ENCODE peak calls at places on chromosomes 7 and 10, in seven cellular contexts. E, W, P, L, T, G and F are unnamed samples.

GRCh38 chr10:22426653-22427052 is 81.4 kb downstream of the SPAG6 start:
- DNase-seq in E (no peak), W (no peak), P (no peak), L (no peak), T (no peak), G (no peak), F (no peak)

GRCh38 chr10:18713077-18713476 is 53.8 kb downstream of the ARL5B start:
- DNase-seq in E (no peak), W (peak), P (no peak), L (no peak), T (no peak), G (no peak), F (no peak)

GRCh38 chr7:18320971-18321567 is 174.5 kb upstream of the HDAC9 start:
- DNase-seq in E (no peak), W (peak), P (no peak), L (no peak), T (peak), G (peak), F (no peak)

GRCh38 chr7:81501220-81501619 is 268.6 kb downstream of the HGF start:
- DNase-seq in E (no peak), W (peak), P (no peak), L (no peak), T (no peak), G (no peak), F (no peak)

GRCh38 chr7:29921404-29922010 is 68.1 kb downstream of the SCRN1 start:
- DNase-seq in E (no peak), W (peak), P (no peak), L (peak), T (peak), G (peak), F (peak)

GRCh38 chr7:78226059-78226658 is 427.6 kb downstream of the PHTF2 start:
- DNase-seq in E (peak), W (peak), P (no peak), L (peak), T (peak), G (peak), F (no peak)

GRCh38 chr10:80382989-80383388 is 25.4 kb upstream of the PRXL2A start:
- DNase-seq in E (no peak), W (peak), P (peak), L (peak), T (peak), G (peak), F (peak)

GRCh38 chr10:79061441-79062315 is 7.1 kb upstream of the ZMIZ1 start:
- DNase-seq in E (no peak), W (no peak), P (no peak), L (peak), T (no peak), G (no peak), F (no peak)

GRCh38 chr10:70088299-70088698 is 35.7 kb downstream of the MACROH2A2 start:
- DNase-seq in E (no peak), W (no peak), P (no peak), L (no peak), T (no peak), G (no peak), F (no peak)